ENCODE peak calls at places on chromosomes 12 and 14, in five cellular contexts. H is mucosa of descending colon, C is heart left ventricle, T is right lobe of liver, G is Peyer's patch. U is an unnamed sample.

GRCh38 chr14:68977741-68978549 is 1.2 kb downstream of the ACTN1 start:
- DNase-seq in H (peak; percentile 65), C (peak; percentile 73), T (peak; percentile 84), G (peak; percentile 55), U (peak; percentile 83)

GRCh38 chr14:22841311-22841710 is 4.9 kb downstream of the MMP14 start:
- DNase-seq in H (no peak), C (no peak), T (peak; percentile 40), G (no peak), U (no peak)

GRCh38 chr12:29732211-29732992 is 51.3 kb downstream of the TMTC1 start:
- DNase-seq in H (no peak), C (no peak), T (no peak), G (no peak), U (no peak)

GRCh38 chr14:31206536-31207286 is 882 bp downstream of the HECTD1 start:
- DNase-seq in H (peak; percentile 51), C (peak; percentile 58), T (peak; percentile 66), G (peak; percentile 58), U (no peak)

GRCh38 chr12:63958876-63959275 is 114.4 kb downstream of the SRGAP1 start:
- DNase-seq in H (no peak), C (no peak), T (no peak), G (no peak), U (no peak)

GRCh38 chr12:48119078-48119833 is at the start of gene PFKM:
- DNase-seq in H (peak; percentile 87), C (peak; percentile 92), T (no peak), G (peak; percentile 77), U (peak; percentile 82)

GRCh38 chr12:104480826-104481457 is 24.2 kb downstream of the CHST11 start:
- DNase-seq in H (no peak), C (peak; percentile 79), T (peak; percentile 67), G (peak; percentile 36), U (peak; percentile 77)

GRCh38 chr12:109518820-109519665 is 41.6 kb downstream of the UBE3B start:
- DNase-seq in H (peak; percentile 85), C (peak; percentile 69), T (no peak), G (peak; percentile 39), U (no peak)

GRCh38 chr12:53466640-53467039 is 14.7 kb downstream of the PCBP2 start:
- DNase-seq in H (no peak), C (no peak), T (no peak), G (no peak), U (peak; percentile 31)

GRCh38 chr12:12467701-12468218 is 94.9 kb downstream of the DUSP16 start:
- DNase-seq in H (peak; percentile 32), C (no peak), T (no peak), G (peak; percentile 47), U (peak; percentile 78)

GRCh38 chr12:65335021-65335714 is 56.7 kb downstream of the MSRB3 start:
- DNase-seq in H (peak; percentile 3), C (peak; percentile 64), T (no peak), G (no peak), U (no peak)

GRCh38 chr12:57470286-57470969 is 9.2 kb downstream of the ARHGAP9 start:
- DNase-seq in H (no peak), C (no peak), T (no peak), G (no peak), U (no peak)

GRCh38 chr12:77049767-77050353 is 15.5 kb downstream of the E2F7 start:
- DNase-seq in H (peak; percentile 56), C (no peak), T (no peak), G (no peak), U (no peak)

GRCh38 chr12:55729592-55730446 is 1.0 kb upstream of the CD63 start:
- DNase-seq in H (peak; percentile 93), C (peak; percentile 96), T (peak; percentile 92), G (peak; percentile 79), U (peak; percentile 95)

GRCh38 chr12:92745874-92746553 is 43.2 kb downstream of the PLEKHG7 start:
- DNase-seq in H (peak; percentile 40), C (peak; percentile 90), T (no peak), G (no peak), U (no peak)

GRCh38 chr12:130739571-130739970 is 23.5 kb upstream of the RIMBP2 start:
- DNase-seq in H (no peak), C (no peak), T (no peak), G (no peak), U (no peak)

GRCh38 chr14:96145116-96145864 is 59.3 kb upstream of the BDKRB2 start:
- DNase-seq in H (no peak), C (no peak), T (no peak), G (no peak), U (no peak)

GRCh38 chr14:61609143-61609851 is 86.0 kb upstream of the HIF1A start:
- DNase-seq in H (no peak), C (no peak), T (no peak), G (no peak), U (no peak)

GRCh38 chr12:131030472-131031328 is 77.0 kb downstream of the ADGRD1 start:
- DNase-seq in H (no peak), C (no peak), T (no peak), G (no peak), U (no peak)

GRCh38 chr14:53539489-53540126 is 386.5 kb upstream of the DDHD1 start:
- DNase-seq in H (peak; percentile 87), C (peak; percentile 78), T (peak; percentile 68), G (peak; percentile 61), U (peak; percentile 75)

GRCh38 chr12:26277511-26278246 is 82.3 kb downstream of the SSPN start:
- DNase-seq in H (no peak), C (no peak), T (no peak), G (no peak), U (no peak)

GRCh38 chr12:57611116-57611809 is at the start of gene ARHGEF25:
- DNase-seq in H (peak; percentile 43), C (peak; percentile 90), T (no peak), G (no peak), U (no peak)

GRCh38 chr12:54321363-54321762 is 3.6 kb upstream of the COPZ1 start:
- DNase-seq in H (no peak), C (no peak), T (no peak), G (no peak), U (no peak)

GRCh38 chr14:77133718-77134338 is 7.8 kb downstream of the ZDHHC22 start:
- DNase-seq in H (peak; percentile 76), C (peak; percentile 66), T (peak; percentile 51), G (no peak), U (peak; percentile 69)

GRCh38 chr12:15435597-15435996 is 113.3 kb downstream of the PTPRO start:
- DNase-seq in H (no peak), C (no peak), T (no peak), G (no peak), U (no peak)

GRCh38 chr12:81670759-81671158 is 88.4 kb downstream of the PPFIA2 start:
- DNase-seq in H (no peak), C (no peak), T (no peak), G (no peak), U (no peak)

GRCh38 chr12:104604070-104604994 is 147.6 kb downstream of the CHST11 start:
- DNase-seq in H (peak; percentile 30), C (peak; percentile 71), T (no peak), G (peak; percentile 52), U (peak; percentile 83)

GRCh38 chr12:114355389-114356088 is 50.4 kb downstream of the TBX5 start:
- DNase-seq in H (no peak), C (peak; percentile 69), T (no peak), G (no peak), U (no peak)

GRCh38 chr12:85828576-85828975 is 7.6 kb downstream of the RASSF9 start:
- DNase-seq in H (no peak), C (no peak), T (no peak), G (no peak), U (no peak)

GRCh38 chr14:75514673-75515630 is 7.3 kb upstream of the BATF start:
- DNase-seq in H (peak; percentile 29), C (peak; percentile 46), T (no peak), G (peak; percentile 75), U (no peak)

GRCh38 chr14:85459361-85459760 is 70.6 kb upstream of the FLRT2 start:
- DNase-seq in H (no peak), C (no peak), T (no peak), G (no peak), U (no peak)

GRCh38 chr14:24246765-24247212 is 4.4 kb upstream of the TINF2 start:
- DNase-seq in H (no peak), C (no peak), T (no peak), G (no peak), U (peak; percentile 10)

GRCh38 chr12:84497819-84498218 is 414.8 kb downstream of the SLC6A15 start:
- DNase-seq in H (peak; percentile 20), C (no peak), T (no peak), G (no peak), U (no peak)

GRCh38 chr14:23141706-23142467 is 22.8 kb upstream of the CEBPE start:
- DNase-seq in H (no peak), C (peak; percentile 88), T (no peak), G (no peak), U (peak; percentile 74)

GRCh38 chr12:104454997-104455396 is 1.8 kb upstream of the CHST11 start:
- DNase-seq in H (no peak), C (no peak), T (no peak), G (no peak), U (no peak)

GRCh38 chr14:21346532-21347135 is 37.2 kb downstream of the SUPT16H start:
- DNase-seq in H (no peak), C (no peak), T (no peak), G (no peak), U (no peak)

GRCh38 chr14:77027538-77028383 is 747 bp downstream of the IRF2BPL start:
- DNase-seq in H (peak; percentile 79), C (peak; percentile 89), T (peak; percentile 87), G (peak; percentile 69), U (peak; percentile 92)

GRCh38 chr12:38162708-38163441 is 153.7 kb upstream of the ALG10B start:
- DNase-seq in H (no peak), C (no peak), T (no peak), G (no peak), U (peak; percentile 40)

GRCh38 chr12:78118036-78118435 is 287.3 kb downstream of the NAV3 start:
- DNase-seq in H (no peak), C (no peak), T (no peak), G (no peak), U (no peak)
- TF ChIP-seq CTCF in H (no peak), C (no peak), T (no peak), G (no peak), U (no peak)

GRCh38 chr14:101970830-101971400 is 6.5 kb downstream of the DYNC1H1 start:
- DNase-seq in H (no peak), C (no peak), T (no peak), G (no peak), U (no peak)
- H3K4me1 ChIP-seq in H (peaks cover 35% of the 10 kb centered on the region), C (peaks cover 8% of the 10 kb centered on the region), T (peaks cover 20% of the 10 kb centered on the region), G (peaks cover 7% of the 10 kb centered on the region), U (peaks cover 41% of the 10 kb centered on the region)

GRCh38 chr12:132925597-132926416 is 30.3 kb downstream of the ZNF605 start:
- DNase-seq in H (no peak), C (no peak), T (no peak), G (no peak), U (no peak)
- H3K9me3 ChIP-seq in H (peaks cover 100% of the 10 kb centered on the region), C (peaks cover 50% of the 10 kb centered on the region), T (peaks cover 8% of the 10 kb centered on the region), G (peaks cover 100% of the 10 kb centered on the region), U (peaks cover 95% of the 10 kb centered on the region)

DNA sequence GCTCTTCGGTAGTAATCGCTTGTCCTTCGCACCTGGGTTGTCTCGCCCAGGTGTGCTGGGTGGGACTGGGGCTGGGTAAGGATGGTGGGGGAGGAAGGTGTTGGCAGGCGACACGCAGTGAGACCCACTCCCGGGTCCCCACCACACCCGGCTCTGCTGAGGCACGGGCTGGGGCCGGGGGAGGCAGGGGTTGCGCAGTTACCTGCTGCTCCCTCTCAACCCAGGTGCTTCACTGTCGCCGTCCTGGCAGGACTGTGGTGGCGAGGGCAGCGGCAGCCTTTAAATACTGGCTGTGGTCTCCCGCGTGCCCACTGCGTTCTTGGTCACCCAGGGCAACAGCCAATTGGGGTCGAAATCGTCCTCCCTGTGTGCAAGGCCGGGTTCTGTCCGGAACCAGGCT is at the start of gene CCER1:
- DNase-seq in H (no peak), C (no peak), T (no peak), G (no peak), U (no peak)
- TF ChIP-seq CTCF in H (no peak), C (no peak), T (no peak), G (no peak), U (no peak)

U was measured in upper lobe of right lung.